ENCODE peak calls at places on chromosomes 13 and 19, in six cellular contexts. N is AG09309; I is nephron progenitor cell; L is fibroblast of lung; M is activated naive CD4-positive, alpha-beta T cell treated with anti-CD3 and anti-CD28 coated beads for 36 hours; P is activated CD8-positive, alpha-beta T cell treated with anti-CD3 and anti-CD28 coated beads for 36 hours. R is an unnamed sample.

GRCh38 chr13:114235697-114236096 is 1.0 kb downstream of the CDC16 start:
- DNase-seq in M (no peak), I (no peak), P (no peak), N (no peak), L (no peak), R (no peak)

GRCh38 chr13:76406243-76406642 is 480.0 kb downstream of the KCTD12 start:
- DNase-seq in N (no peak), L (no peak), I (no peak), M (no peak), P (no peak), R (no peak)

GRCh38 chr19:49896863-49897621 is at the start of gene IL4I1:
- DNase-seq in I (no peak), M (peak), L (peak), P (peak), N (no peak), R (no peak)

GRCh38 chr19:40284501-40285352 is at the start of gene AKT2:
- DNase-seq in M (peak), N (no peak), I (peak), P (peak), L (peak), R (no peak)

GRCh38 chr13:84279166-84279565 is 396.9 kb upstream of the SLITRK1 start:
- DNase-seq in M (no peak), N (no peak), L (peak), P (no peak), I (no peak), R (no peak)

GRCh38 chr13:104286566-104287290 is 1220.5 kb upstream of the SLC10A2 start:
- DNase-seq in I (no peak), N (no peak), L (no peak), M (no peak), P (no peak), R (no peak)

GRCh38 chr19:51552996-51553725 is 17.9 kb upstream of the ZNF175 start:
- DNase-seq in I (peak), L (peak), M (peak), N (no peak), P (peak), R (no peak)

GRCh38 chr19:15372470-15372869 is 7.1 kb downstream of the AKAP8 start:
- DNase-seq in I (no peak), L (no peak), N (no peak), P (peak), M (no peak), R (no peak)

GRCh38 chr13:67438465-67438864 is 208.3 kb upstream of the PCDH9 start:
- DNase-seq in M (no peak), P (no peak), I (no peak), L (no peak), N (no peak), R (no peak)

GRCh38 chr19:47072323-47072722 is 23.9 kb upstream of the TMEM160 start:
- DNase-seq in M (no peak), I (no peak), L (no peak), N (no peak), P (no peak), R (no peak)

GRCh38 chr19:32254128-32254527 is 91.3 kb upstream of the ZNF507 start:
- DNase-seq in P (no peak), I (no peak), L (no peak), M (no peak), N (no peak), R (no peak)